ENCODE peak calls at places on chromosome 6, in ten cellular contexts. E, Z, W, H, Q, R, D, J, K and A are unnamed samples.

GRCh38 chr6:57324538-57324937 is 7.1 kb downstream of the PRIM2 start:
- DNase-seq in W (no peak), E (no peak), K (no peak), R (peak), H (no peak), D (no peak), Z (peak), J (peak), Q (no peak), A (no peak)

GRCh38 chr6:142523485-142523884 is 221.7 kb downstream of the ADGRG6 start:
- DNase-seq in J (no peak), K (no peak), W (no peak), H (no peak), Z (no peak), D (no peak), E (no peak), Q (no peak), R (peak), A (no peak)

GRCh38 chr6:35299674-35300073 is 2.1 kb downstream of the DEF6 start:
- DNase-seq in R (no peak), H (no peak), K (no peak), D (no peak), E (peak), Z (no peak), J (no peak), W (no peak), Q (no peak), A (peak)

GRCh38 chr6:106134906-106135634 is 48.9 kb downstream of the PRDM1 start:
- DNase-seq in K (no peak), E (no peak), Q (no peak), W (no peak), R (peak), H (no peak), Z (no peak), D (no peak), J (peak), A (no peak)

GRCh38 chr6:156390621-156391378 is 386.4 kb upstream of the ARID1B start:
- DNase-seq in W (no peak), Z (no peak), H (no peak), R (no peak), J (no peak), Q (no peak), E (no peak), D (no peak), K (no peak), A (no peak)

GRCh38 chr6:83019741-83020140 is 45.9 kb downstream of the UBE3D start:
- DNase-seq in W (no peak), Z (no peak), Q (no peak), H (no peak), D (no peak), R (no peak), K (no peak), J (no peak), E (no peak), A (no peak)

GRCh38 chr6:109473120-109473519 is 9.9 kb downstream of the ZBTB24 start:
- DNase-seq in Q (no peak), H (no peak), K (no peak), J (no peak), E (no peak), W (no peak), D (no peak), Z (no peak), R (no peak), A (no peak)

GRCh38 chr6:14200047-14200446 is 82.5 kb downstream of the CD83 start:
- DNase-seq in J (no peak), H (no peak), E (no peak), W (no peak), K (no peak), Z (no peak), R (peak), D (no peak), Q (no peak), A (no peak)

GRCh38 chr6:29958046-29958445 is 15.7 kb downstream of the HLA-A start:
- DNase-seq in J (peak), H (no peak), R (no peak), Q (no peak), K (no peak), W (no peak), Z (no peak), E (no peak), D (no peak), A (no peak)

GRCh38 chr6:68876792-68877493 is 241.9 kb downstream of the ADGRB3 start:
- DNase-seq in R (peak), Q (no peak), J (peak), Z (peak), W (no peak), K (peak), E (peak), D (no peak), H (peak), A (peak)

GRCh38 chr6:161008245-161008644 is 16.7 kb downstream of the MAP3K4 start:
- DNase-seq in D (no peak), K (no peak), E (no peak), J (no peak), R (no peak), Z (no peak), W (no peak), H (no peak), Q (no peak), A (no peak)

GRCh38 chr6:3403244-3404154 is 53.4 kb downstream of the SLC22A23 start:
- DNase-seq in J (peak), R (no peak), D (no peak), Q (no peak), E (no peak), W (no peak), K (no peak), H (no peak), Z (no peak), A (no peak)

GRCh38 chr6:46648869-46649488 is 3.6 kb downstream of the CYP39A1 start:
- DNase-seq in K (no peak), J (no peak), E (no peak), D (no peak), Q (no peak), R (peak), W (no peak), Z (no peak), H (no peak), A (no peak)

GRCh38 chr6:168158980-168159349 is 80.0 kb upstream of the FRMD1 start:
- DNase-seq in Q (no peak), R (no peak), J (no peak), E (no peak), W (no peak), D (no peak), H (no peak), K (no peak), Z (no peak), A (no peak)

GRCh38 chr6:72787521-72788031 is 165.7 kb downstream of the KCNQ5 start:
- DNase-seq in Q (no peak), H (peak), E (no peak), D (no peak), W (peak), Z (no peak), J (no peak), K (peak), R (peak), A (no peak)

GRCh38 chr6:112233864-112234263 is 20.5 kb downstream of the LAMA4 start:
- DNase-seq in Q (no peak), Z (no peak), E (no peak), J (no peak), K (no peak), H (no peak), W (no peak), R (peak), D (no peak), A (no peak)

GRCh38 chr6:131976545-131977061 is 25.4 kb upstream of the CCN2 start:
- DNase-seq in Z (no peak), J (no peak), H (no peak), R (peak), Q (no peak), W (no peak), E (no peak), K (no peak), D (no peak), A (no peak)

GRCh38 chr6:150346346-150346745 is 22.5 kb upstream of the IYD start:
- DNase-seq in E (no peak), Z (no peak), R (no peak), W (no peak), H (no peak), K (no peak), D (no peak), J (no peak), Q (no peak), A (no peak)

GRCh38 chr6:68040780-68041179 is 594.3 kb upstream of the ADGRB3 start:
- DNase-seq in Q (no peak), D (no peak), J (no peak), Z (no peak), K (no peak), W (no peak), H (no peak), R (no peak), E (no peak), A (no peak)

GRCh38 chr6:8743146-8743745 is 307.9 kb upstream of the SLC35B3 start:
- DNase-seq in J (no peak), D (no peak), H (no peak), W (peak), Q (no peak), K (peak), Z (peak), R (no peak), E (peak), A (no peak)

GRCh38 chr6:27759930-27760329 is 152.3 kb downstream of the OR2B2 start:
- DNase-seq in J (no peak), D (no peak), Q (no peak), K (no peak), H (no peak), R (no peak), W (no peak), E (no peak), Z (no peak), A (no peak)

GRCh38 chr6:105886812-105887513 is 199.2 kb upstream of the PRDM1 start:
- DNase-seq in Q (no peak), H (no peak), D (no peak), Z (no peak), R (no peak), J (no peak), W (no peak), E (no peak), K (no peak), A (no peak)

GRCh38 chr6:54681987-54682386 is 164.6 kb upstream of the FAM83B start:
- DNase-seq in J (peak), Q (no peak), E (no peak), D (no peak), H (no peak), Z (no peak), R (peak), W (peak), K (peak), A (no peak)

GRCh38 chr6:164616917-164617524 is 692.4 kb downstream of the C6orf118 start:
- DNase-seq in W (no peak), E (no peak), Q (no peak), R (no peak), Z (no peak), H (no peak), J (no peak), K (no peak), D (no peak), A (no peak)

GRCh38 chr6:116136933-116137340 is 11.0 kb upstream of the COL10A1 start:
- DNase-seq in H (no peak), D (no peak), W (no peak), Q (peak), Z (no peak), E (no peak), K (no peak), R (no peak), J (no peak), A (peak)

GRCh38 chr6:142947702-142948480 is 2.9 kb upstream of the HIVEP2 start:
- DNase-seq in R (peak), W (peak), J (no peak), E (peak), Z (peak), Q (no peak), K (no peak), D (no peak), H (no peak), A (no peak)